ENCODE peak calls at places on chromosomes 11 and 22, in ten cellular contexts. U, Y, P, I, T, Z, X, O, K and E are unnamed samples.

GRCh38 chr11:2465201-2466068 is 20.6 kb downstream of the KCNQ1 start:
- DNase-seq in K (no peak), X (no peak), Y (no peak), I (peak), P (no peak), T (peak), U (no peak), Z (no peak), O (no peak), E (no peak)

GRCh38 chr11:92738281-92738680 is 231.2 kb upstream of the MTNR1B start:
- DNase-seq in I (no peak), Z (no peak), U (no peak), Y (no peak), P (no peak), T (no peak), X (no peak), K (no peak), O (no peak), E (no peak)

GRCh38 chr11:111764621-111765020 is 1.6 kb downstream of the PPP2R1B start:
- DNase-seq in P (no peak), Y (peak), K (no peak), X (no peak), Z (no peak), T (no peak), I (no peak), O (no peak), U (no peak), E (no peak)

GRCh38 chr11:71284525-71285092 is 32.2 kb upstream of the SHANK2 start:
- DNase-seq in Z (no peak), I (peak), T (no peak), U (no peak), O (no peak), X (no peak), P (no peak), Y (no peak), K (no peak), E (no peak)

GRCh38 chr11:121894581-121894980 is 221.4 kb downstream of the BLID start:
- DNase-seq in K (peak), O (no peak), I (no peak), X (no peak), T (no peak), Y (no peak), U (no peak), Z (no peak), P (no peak), E (no peak)

GRCh38 chr11:130601141-130601540 is 152.7 kb downstream of the ADAMTS15 start:
- DNase-seq in U (peak), Z (no peak), I (peak), K (peak), X (no peak), Y (no peak), O (peak), T (no peak), P (no peak), E (peak)

GRCh38 chr11:63914896-63915681 is 1.9 kb downstream of the RCOR2 start:
- DNase-seq in T (no peak), O (peak), K (no peak), X (no peak), U (no peak), Z (no peak), P (no peak), I (no peak), Y (no peak), E (no peak)

GRCh38 chr11:32643526-32643925 is 59.9 kb downstream of the EIF3M start:
- DNase-seq in U (no peak), Y (no peak), T (peak), P (no peak), Z (no peak), O (no peak), K (peak), I (no peak), X (no peak), E (no peak)

GRCh38 chr11:22957890-22958289 is 97.6 kb upstream of the CCDC179 start:
- DNase-seq in Y (no peak), K (no peak), O (no peak), T (no peak), I (no peak), X (no peak), Z (no peak), P (no peak), U (no peak), E (no peak)

GRCh38 chr11:73140213-73141030 is 1.7 kb downstream of the FCHSD2 start:
- DNase-seq in K (peak), X (no peak), Z (peak), T (no peak), I (peak), O (peak), P (no peak), U (peak), Y (no peak), E (no peak)

GRCh38 chr11:102396708-102397563 is 49.9 kb downstream of the BIRC2 start:
- DNase-seq in I (no peak), P (no peak), T (no peak), Y (no peak), Z (no peak), U (no peak), O (no peak), X (no peak), K (no peak), E (no peak)

GRCh38 chr11:94866936-94867795 is 99.0 kb downstream of the AMOTL1 start:
- DNase-seq in U (no peak), Z (no peak), I (no peak), O (no peak), X (no peak), K (no peak), Y (no peak), T (no peak), P (no peak), E (no peak)

GRCh38 chr11:37914859-37915258 is 1316.8 kb upstream of the RAG2 start:
- DNase-seq in P (no peak), Y (no peak), I (no peak), Z (no peak), U (no peak), K (no peak), X (no peak), O (no peak), T (no peak), E (no peak)

GRCh38 chr22:26775394-26775793 is 118.0 kb downstream of the MIAT start:
- DNase-seq in K (no peak), Z (no peak), Y (no peak), U (no peak), T (no peak), I (no peak), P (no peak), O (no peak), X (no peak), E (no peak)

GRCh38 chr22:46738961-46739870 is 1.2 kb upstream of the CERK start:
- DNase-seq in I (peak), K (peak), U (peak), Y (no peak), X (no peak), T (peak), Z (peak), O (peak), P (no peak), E (no peak)

GRCh38 chr11:126411971-126412381 is 56.5 kb downstream of the ST3GAL4 start:
- DNase-seq in I (no peak), P (peak), O (no peak), U (peak), T (no peak), K (no peak), Z (no peak), Y (no peak), X (no peak), E (no peak)

GRCh38 chr22:40819741-40820140 is 595 bp upstream of the SLC25A17 start:
- DNase-seq in X (no peak), T (no peak), U (no peak), O (peak), I (no peak), K (no peak), P (no peak), Z (no peak), Y (no peak), E (no peak)

GRCh38 chr22:38927033-38927789 is 30.2 kb upstream of the APOBEC3A start:
- DNase-seq in U (peak), T (no peak), I (peak), X (peak), Z (peak), Y (no peak), P (no peak), O (peak), K (peak), E (no peak)

GRCh38 chr22:28171713-28172112 is 252.7 kb upstream of the PITPNB start:
- DNase-seq in Y (no peak), P (no peak), O (no peak), K (no peak), I (no peak), Z (no peak), X (no peak), U (no peak), T (no peak), E (no peak)

GRCh38 chr11:12430351-12430750 is 53.0 kb downstream of the PARVA start:
- DNase-seq in K (peak), O (no peak), Y (no peak), X (no peak), T (no peak), Z (no peak), P (no peak), U (no peak), I (no peak), E (no peak)

GRCh38 chr11:69471329-69472052 is 10.0 kb upstream of the LINC01488 start:
- DNase-seq in P (no peak), Y (no peak), K (peak), I (no peak), O (no peak), X (no peak), Z (no peak), T (no peak), U (peak), E (no peak)

DNA sequence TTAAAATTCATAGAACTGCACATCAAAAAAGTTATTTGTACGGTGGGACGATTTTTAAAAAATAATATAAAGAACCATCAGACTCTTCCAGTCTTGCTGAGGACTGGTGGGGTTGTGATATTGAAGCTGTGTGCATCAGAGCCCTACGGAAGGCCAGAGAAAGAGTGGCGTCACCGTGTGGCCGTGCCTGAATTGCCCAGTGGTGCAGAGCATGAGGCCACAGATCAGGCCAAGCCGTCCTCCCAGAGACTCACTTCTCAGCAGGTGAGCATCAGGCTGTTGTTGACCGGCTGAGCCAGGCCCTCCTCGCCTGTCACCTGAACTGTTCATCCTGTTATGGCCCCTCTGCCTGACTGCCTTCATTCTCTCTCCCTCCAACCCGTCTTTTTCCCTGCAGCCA is 1013.9 kb downstream of the TBC1D22A start:
- DNase-seq in U (no peak), X (no peak), O (no peak), Z (no peak), Y (no peak), I (peak), P (no peak), K (no peak), T (no peak), E (no peak)
- TF ChIP-seq CTCF in U (no peak), X (peak), O (no peak), Z (no peak), Y (no peak), I (no peak), P (no peak), K (no peak), T (no peak), E (no peak)

DNA sequence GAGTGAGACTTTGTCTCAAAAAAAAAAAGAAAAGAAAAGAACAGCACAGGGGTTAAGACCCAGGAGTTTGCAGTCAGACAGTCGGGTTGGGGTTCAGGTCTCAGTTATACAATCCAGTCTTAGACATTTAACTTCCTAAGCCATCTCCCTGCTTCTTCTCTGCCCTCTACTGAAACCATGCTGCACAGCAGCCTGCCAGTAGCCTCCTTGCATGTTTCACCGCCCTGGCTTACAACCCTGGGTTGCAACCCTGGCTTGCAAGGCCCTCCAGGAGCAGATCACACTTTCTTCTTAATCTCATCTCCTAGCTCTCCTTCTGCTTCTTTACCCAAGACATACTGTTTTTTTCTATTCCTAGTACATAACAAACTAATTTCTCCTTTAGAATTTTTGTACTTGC is 5.9 kb upstream of the B3GAT3 start:
- DNase-seq in X (no peak), U (no peak), Y (no peak), T (no peak), K (no peak), P (no peak), O (peak), I (no peak), Z (no peak), E (no peak)
- TF ChIP-seq CTCF in X (no peak), U (no peak), Y (no peak), T (peak), K (no peak), P (peak), O (no peak), I (no peak), Z (no peak), E (no peak)

GRCh38 chr11:117479372-117479771 is 151.7 kb downstream of the CEP164 start:
- DNase-seq in X (no peak), K (no peak), O (no peak), I (peak), P (peak), Z (no peak), T (no peak), Y (no peak), U (no peak), E (no peak)
- TF ChIP-seq CTCF in X (peak), K (no peak), O (peak), I (peak), P (peak), Z (no peak), T (no peak), Y (no peak), U (no peak), E (no peak)

DNA sequence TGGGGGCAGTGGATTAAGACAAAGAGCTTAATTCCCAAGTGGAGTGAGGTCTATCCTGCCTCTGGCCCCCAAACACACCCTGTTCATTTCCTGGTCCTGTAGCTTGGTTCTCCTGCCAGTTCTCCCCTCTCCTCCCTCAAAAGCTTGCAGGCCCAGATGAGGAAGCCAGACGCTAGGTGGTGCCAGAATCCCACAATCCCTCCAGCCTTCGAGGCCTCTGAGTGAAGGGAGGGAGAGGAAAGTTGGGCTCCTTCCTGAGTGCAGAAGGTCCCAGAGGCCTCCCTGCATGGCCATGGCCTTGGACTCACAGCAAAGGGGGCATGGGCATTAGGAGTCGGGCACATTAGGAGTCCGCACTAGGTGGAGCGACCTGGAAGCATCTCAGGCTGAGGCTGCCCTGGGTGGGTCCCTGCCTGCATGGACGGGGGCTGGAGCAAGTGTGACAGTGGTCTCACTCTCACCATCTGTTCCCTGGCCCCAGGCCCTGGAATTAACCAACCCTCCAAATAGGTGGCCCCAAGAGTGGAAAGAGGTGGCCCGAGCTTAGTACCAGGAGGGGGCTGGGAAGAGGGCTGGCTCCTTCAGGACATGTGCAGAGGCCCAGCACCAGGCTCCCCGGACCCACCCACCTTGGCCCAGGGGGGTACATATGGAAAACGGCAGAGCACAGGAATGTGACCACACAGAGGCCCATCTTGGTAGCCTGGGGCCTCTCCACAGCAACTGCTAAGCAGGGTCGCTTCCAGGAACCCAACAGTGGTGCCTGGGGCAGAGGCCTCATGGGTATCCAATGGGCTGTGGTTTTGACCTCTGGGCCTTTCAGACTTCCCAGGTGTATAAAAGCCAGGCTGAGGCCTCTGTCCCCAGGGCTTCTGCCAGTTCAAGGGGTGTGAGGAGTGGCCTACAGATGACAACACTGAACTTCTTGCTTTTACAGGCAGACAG is 5.2 kb downstream of the FXYD2 start:
- DNase-seq in P (peak), I (peak), U (peak), Z (peak), K (peak), X (peak), T (no peak), O (peak), Y (no peak), E (no peak)
- TF ChIP-seq CTCF in P (peak), I (peak), U (peak), Z (peak), K (peak), X (peak), T (peak), O (peak), Y (peak), E (peak)

GRCh38 chr22:24133187-24133965 is 47.9 kb upstream of the SUSD2 start:
- DNase-seq in Y (no peak), U (peak), Z (no peak), O (peak), P (no peak), I (no peak), T (no peak), K (peak), X (no peak), E (no peak)
- TF ChIP-seq CTCF in Y (peak), U (peak), Z (no peak), O (peak), P (no peak), I (no peak), T (no peak), K (peak), X (peak), E (peak)

GRCh38 chr11:104823638-104824037 is 74.6 kb downstream of the CASP12 start:
- DNase-seq in O (peak), X (no peak), Z (no peak), Y (no peak), P (no peak), T (no peak), I (no peak), K (no peak), U (no peak), E (no peak)
- TF ChIP-seq CTCF in O (no peak), X (no peak), Z (no peak), Y (no peak), P (no peak), T (no peak), I (no peak), K (no peak), U (no peak), E (no peak)

GRCh38 chr11:132858203-132858602 is 674.1 kb downstream of the OPCML start:
- DNase-seq in Y (no peak), X (peak), T (no peak), K (peak), O (peak), P (no peak), Z (no peak), I (peak), U (no peak), E (no peak)
- TF ChIP-seq CTCF in Y (peak), X (peak), T (no peak), K (peak), O (peak), P (no peak), Z (no peak), I (no peak), U (no peak), E (no peak)

GRCh38 chr22:36409911-36410756 is 22.4 kb upstream of the MYH9 start:
- DNase-seq in P (no peak), I (peak), O (no peak), T (peak), X (peak), Z (no peak), U (peak), Y (no peak), K (peak), E (no peak)
- TF ChIP-seq CTCF in P (no peak), I (peak), O (no peak), T (no peak), X (no peak), Z (no peak), U (no peak), Y (no peak), K (no peak), E (no peak)

GRCh38 chr11:128302425-128303186 is 284.8 kb downstream of the ETS1 start:
- DNase-seq in I (no peak), T (no peak), Y (no peak), P (no peak), Z (no peak), U (no peak), X (no peak), K (no peak), O (no peak), E (no peak)
- TF ChIP-seq CTCF in I (no peak), T (no peak), Y (no peak), P (no peak), Z (no peak), U (no peak), X (no peak), K (no peak), O (no peak), E (no peak)